ENCODE peak calls at places on chromosomes 16 and 17, in four cellular contexts. N, B, U and C are unnamed samples.

GRCh38 chr17:65572581-65573282 is 11.3 kb upstream of the AXIN2 start:
- DNase-seq in N (no peak), U (no peak), B (no peak), C (no peak)

GRCh38 chr16:23318639-23319038 is 16.5 kb downstream of the SCNN1B start:
- DNase-seq in U (no peak), B (no peak), N (peak; percentile 69), C (no peak)

GRCh38 chr17:49565948-49566491 is 9.7 kb upstream of the NXPH3 start:
- DNase-seq in B (peak; percentile 61), U (peak; percentile 72), N (peak; percentile 70), C (no peak)

GRCh38 chr17:57551321-57552079 is 193.6 kb downstream of the CCDC182 start:
- DNase-seq in N (peak; percentile 82), U (no peak), B (peak; percentile 95), C (peak; percentile 34)

GRCh38 chr17:910503-911194 is 68.9 kb downstream of the NXN start:
- DNase-seq in U (no peak), N (no peak), B (no peak), C (no peak)

GRCh38 chr17:82909322-82909904 is 69.6 kb upstream of the ZNF750 start:
- DNase-seq in U (no peak), N (peak; percentile 34), B (no peak), C (peak; percentile 44)

GRCh38 chr17:61425682-61426481 is 26.2 kb downstream of the TBX2 start:
- DNase-seq in U (no peak), B (no peak), N (no peak), C (no peak)

GRCh38 chr16:75322706-75323105 is 71.3 kb upstream of the BCAR1 start:
- DNase-seq in N (no peak), B (peak; percentile 51), U (no peak), C (no peak)

GRCh38 chr16:83137326-83137770 is 510.6 kb downstream of the CDH13 start:
- DNase-seq in U (no peak), B (peak; percentile 69), N (peak; percentile 18), C (no peak)

GRCh38 chr16:28609631-28610594 is at the start of gene SULT1A1:
- DNase-seq in N (peak; percentile 96), B (peak; percentile 97), U (peak; percentile 41), C (no peak)

GRCh38 chr16:30698816-30699614 is at the start of gene SRCAP:
- DNase-seq in U (peak; percentile 89), B (peak; percentile 94), N (peak; percentile 91), C (peak; percentile 71)

GRCh38 chr17:17859909-17860760 is 23.3 kb upstream of the SREBF1 start:
- DNase-seq in U (peak; percentile 65), B (peak; percentile 86), N (peak; percentile 68), C (peak; percentile 59)

GRCh38 chr16:19542138-19542821 is 13.2 kb upstream of the VPS35L start:
- DNase-seq in B (no peak), U (no peak), N (no peak), C (no peak)

GRCh38 chr17:68847711-68848110 is 107.5 kb downstream of the ABCA8 start:
- DNase-seq in U (no peak), B (no peak), N (no peak), C (no peak)

GRCh38 chr17:27282054-27282501 is 11.8 kb upstream of the WSB1 start:
- DNase-seq in B (no peak), N (no peak), U (no peak), C (no peak)

GRCh38 chr16:88616320-88616719 is 22.1 kb upstream of the IL17C start:
- DNase-seq in U (no peak), B (peak; percentile 84), N (peak; percentile 87), C (no peak)

GRCh38 chr17:30278032-30278431 is 13.7 kb downstream of the BLMH start:
- DNase-seq in U (no peak), N (no peak), B (no peak), C (no peak)

GRCh38 chr16:20884240-20884556 is 16.0 kb downstream of the DCUN1D3 start:
- DNase-seq in U (no peak), N (peak; percentile 24), B (no peak), C (no peak)

GRCh38 chr17:68085751-68086445 is 50.4 kb downstream of the KPNA2 start:
- DNase-seq in N (peak; percentile 59), B (peak; percentile 68), U (no peak), C (no peak)

GRCh38 chr16:66408181-66409048 is 18.7 kb upstream of the BEAN1 start:
- DNase-seq in N (no peak), B (no peak), U (no peak), C (peak; percentile 71)
- H3K27ac ChIP-seq in N (no peak overlapping the region), B (peak overlapping the region; percentile 58), U (no peak overlapping the region), C (peak overlapping the region; percentile 60)

GRCh38 chr16:5510819-5511370 is 413.3 kb upstream of the EEF2KMT start:
- DNase-seq in U (no peak), N (no peak), B (no peak), C (no peak)
- H3K9me3 ChIP-seq in U (no peaks in the 10 kb centered on the region), N (no peaks in the 10 kb centered on the region), B (no peaks in the 10 kb centered on the region), C (no peaks in the 10 kb centered on the region)

GRCh38 chr17:4711671-4712111 is 1.3 kb downstream of the ARRB2 start:
- DNase-seq in B (peak; percentile 86), N (peak; percentile 76), U (peak; percentile 33), C (no peak)
- H3K4me3 ChIP-seq in B (peak overlapping the region; percentile 87), N (no peak overlapping the region), U (peak overlapping the region; percentile 72), C (peak overlapping the region; percentile 89)

GRCh38 chr16:56480776-56481467 is 29.6 kb downstream of the OGFOD1 start:
- DNase-seq in U (peak; percentile 35), N (no peak), B (no peak), C (no peak)

GRCh38 chr16:56478228-56479049 is 27.1 kb downstream of the OGFOD1 start:
- DNase-seq in N (no peak), B (no peak), U (no peak), C (no peak)

GRCh38 chr16:56477096-56477878 is 25.9 kb downstream of the OGFOD1 start:
- DNase-seq in U (no peak), N (no peak), B (no peak), C (no peak)

GRCh38 chr16:56481468-56482112 is 30.2 kb downstream of the OGFOD1 start:
- DNase-seq in B (no peak), N (no peak), U (peak; percentile 21), C (no peak)

DNA sequence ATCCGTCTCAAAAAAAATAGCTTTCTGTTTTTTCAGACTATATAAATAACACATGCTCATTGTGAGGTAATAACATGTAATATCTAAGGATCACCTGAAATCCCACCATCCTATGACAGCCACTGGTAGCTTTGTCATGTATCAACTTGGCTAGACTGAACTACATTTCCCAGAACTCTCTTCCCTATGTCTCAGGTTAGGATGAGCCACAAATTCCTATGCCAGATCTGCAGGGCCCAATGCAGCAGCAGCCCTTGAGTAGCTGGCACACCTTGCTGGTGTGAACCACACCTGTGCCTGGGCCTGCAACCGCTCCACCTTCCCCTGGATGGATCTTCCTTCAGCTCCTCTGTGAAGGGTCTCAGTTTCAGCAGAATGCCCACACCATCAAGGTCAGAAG is 28.1 kb downstream of the OGFOD1 start:
- DNase-seq in B (no peak), U (no peak), N (no peak), C (no peak)
- H3K27ac ChIP-seq in B (no peak overlapping the region), U (peak overlapping the region; percentile 14), N (no peak overlapping the region), C (no peak overlapping the region)

GRCh38 chr16:65012357-65012756 is 109.5 kb downstream of the CDH11 start:
- DNase-seq in U (no peak), N (no peak), B (no peak), C (no peak)

GRCh38 chr16:65010136-65010535 is 111.7 kb downstream of the CDH11 start:
- DNase-seq in N (no peak), U (no peak), B (no peak), C (no peak)

GRCh38 chr16:65015577-65015976 is 106.3 kb downstream of the CDH11 start:
- DNase-seq in B (no peak), U (no peak), N (no peak), C (no peak)
- H3K9me3 ChIP-seq in B (no peaks in the 10 kb centered on the region), U (no peaks in the 10 kb centered on the region), N (no peaks in the 10 kb centered on the region), C (no peaks in the 10 kb centered on the region)

DNA sequence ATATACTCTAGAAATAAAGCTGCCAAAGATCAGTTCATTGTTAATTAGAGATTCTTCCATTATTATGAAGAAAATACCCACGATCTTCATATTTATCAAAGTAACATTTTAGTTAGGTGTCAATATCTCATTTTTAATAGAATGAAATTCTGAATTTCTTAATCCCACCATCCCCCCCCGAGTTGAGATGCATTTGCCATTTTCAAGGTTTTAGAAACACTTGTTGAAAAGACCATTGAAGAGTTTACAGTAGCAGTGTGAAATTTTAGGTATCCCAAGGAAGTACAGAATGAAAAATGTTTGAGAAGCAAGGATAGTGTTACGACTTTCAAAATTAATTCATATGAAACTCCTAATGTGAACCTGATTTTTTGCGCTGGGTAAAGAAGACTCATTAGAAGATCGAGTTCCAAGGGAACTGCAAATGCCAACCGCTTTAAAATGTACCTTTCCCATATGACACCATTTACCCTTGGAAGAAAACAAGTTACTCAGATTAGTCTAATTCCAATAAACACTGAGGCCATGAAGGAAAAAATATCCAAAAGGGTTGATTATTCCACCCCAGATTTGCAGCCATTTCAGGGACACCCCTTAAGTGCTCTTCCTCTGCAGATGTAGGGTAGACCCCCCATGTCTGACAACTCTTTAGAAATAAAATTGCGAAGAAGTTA is 731 bp downstream of the IKZF3 start:
- DNase-seq in B (no peak), N (no peak), U (no peak), C (no peak)
- H3K4me3 ChIP-seq in B (peak overlapping the region; percentile 47), N (peak overlapping the region; percentile 6), U (peak overlapping the region; percentile 44), C (peak overlapping the region; percentile 69)

GRCh38 chr17:48456584-48456983 is 26.6 kb upstream of the SKAP1 start:
- DNase-seq in B (peak; percentile 77), U (no peak), N (no peak), C (no peak)
- H3K27ac ChIP-seq in B (no peak overlapping the region), U (no peak overlapping the region), N (no peak overlapping the region), C (no peak overlapping the region)